ENCODE peak calls at places on chromosomes 4 and X, in four cellular contexts. One of them, this sample, is unnamed.
A peak's percentile ranks its signal among the peaks of the same experiment; 100 is the strongest.

GRCh38 chrX:132738951-132739350 is 219.5 kb downstream of the HS6ST2 start:
- DNase-seq in breast epithelium: no peak
- DNase-seq in K562: no peak
- DNase-seq in PC-3: no peak
- DNase-seq in this sample: no peak

GRCh38 chr4:140049024-140049923 is 104.7 kb downstream of the MAML3 start:
- DNase-seq in breast epithelium: peak; percentile 61
- DNase-seq in K562: no peak
- DNase-seq in PC-3: peak; percentile 62
- DNase-seq in this sample: no peak

GRCh38 chrX:107827852-107828251 is 2.2 kb downstream of the MID2 start:
- DNase-seq in breast epithelium: no peak
- DNase-seq in K562: no peak
- DNase-seq in PC-3: no peak
- DNase-seq in this sample: no peak

GRCh38 chrX:20231598-20231997 is 35.1 kb downstream of the RPS6KA3 start:
- DNase-seq in breast epithelium: no peak
- DNase-seq in K562: no peak
- DNase-seq in PC-3: no peak
- DNase-seq in this sample: no peak

GRCh38 chr4:131974730-131975129 is 1174.4 kb upstream of the PCDH10 start:
- DNase-seq in breast epithelium: no peak
- DNase-seq in K562: no peak
- DNase-seq in PC-3: no peak
- DNase-seq in this sample: no peak

GRCh38 chrX:117839544-117839943 is 277.1 kb downstream of the KLHL13 start:
- DNase-seq in breast epithelium: no peak
- DNase-seq in K562: peak; percentile 1
- DNase-seq in PC-3: peak; percentile 2
- DNase-seq in this sample: no peak

GRCh38 chrX:39427492-39428289 is 626.4 kb downstream of the MID1IP1 start:
- DNase-seq in breast epithelium: no peak
- DNase-seq in K562: no peak
- DNase-seq in PC-3: peak; percentile 15
- DNase-seq in this sample: no peak

GRCh38 chr4:148069086-148070010 is 337.5 kb downstream of the ARHGAP10 start:
- DNase-seq in breast epithelium: no peak
- DNase-seq in K562: no peak
- DNase-seq in PC-3: no peak
- DNase-seq in this sample: no peak

GRCh38 chr4:101192244-101192643 is 155.1 kb downstream of the PPP3CA start:
- DNase-seq in breast epithelium: no peak
- DNase-seq in K562: no peak
- DNase-seq in PC-3: no peak
- DNase-seq in this sample: no peak

GRCh38 chrX:118221257-118221656 is 104.6 kb upstream of the KLHL13 start:
- DNase-seq in breast epithelium: no peak
- DNase-seq in K562: no peak
- DNase-seq in PC-3: no peak
- DNase-seq in this sample: no peak

GRCh38 chrX:21698274-21698673 is 40.1 kb upstream of the KLHL34 start:
- DNase-seq in breast epithelium: no peak
- DNase-seq in K562: no peak
- DNase-seq in PC-3: no peak
- DNase-seq in this sample: no peak

GRCh38 chr4:137531121-137531520 is 1.2 kb downstream of the PCDH18 start:
- DNase-seq in breast epithelium: no peak
- DNase-seq in K562: no peak
- DNase-seq in PC-3: peak; percentile 45
- DNase-seq in this sample: no peak

GRCh38 chrX:46757052-46757451 is 1.9 kb downstream of the SLC9A7 start:
- DNase-seq in breast epithelium: no peak
- DNase-seq in K562: no peak
- DNase-seq in PC-3: peak; percentile 38
- DNase-seq in this sample: no peak

GRCh38 chr4:102620697-102621497 is 119.7 kb downstream of the NFKB1 start:
- DNase-seq in breast epithelium: peak; percentile 34
- DNase-seq in K562: peak; percentile 74
- DNase-seq in PC-3: peak; percentile 78
- DNase-seq in this sample: no peak

GRCh38 chr4:8277356-8278008 is 7.9 kb downstream of the HTRA3 start:
- DNase-seq in breast epithelium: no peak
- DNase-seq in K562: no peak
- DNase-seq in PC-3: no peak
- DNase-seq in this sample: peak; percentile 37

GRCh38 chr4:30821891-30822612 is 101.9 kb downstream of the PCDH7 start:
- DNase-seq in breast epithelium: no peak
- DNase-seq in K562: no peak
- DNase-seq in PC-3: peak; percentile 19
- DNase-seq in this sample: no peak

GRCh38 chrX:12330841-12331240 is 192.6 kb downstream of the FRMPD4 start:
- DNase-seq in breast epithelium: no peak
- DNase-seq in K562: no peak
- DNase-seq in PC-3: no peak
- DNase-seq in this sample: no peak

GRCh38 chr4:6336166-6336565 is 66.5 kb downstream of the WFS1 start:
- DNase-seq in breast epithelium: no peak
- DNase-seq in K562: no peak
- DNase-seq in PC-3: no peak
- DNase-seq in this sample: no peak

GRCh38 chr4:118155516-118155915 is 121.2 kb downstream of the NDST3 start:
- DNase-seq in breast epithelium: no peak
- DNase-seq in K562: no peak
- DNase-seq in PC-3: no peak
- DNase-seq in this sample: no peak

GRCh38 chr4:113328514-113328913 is 279.1 kb downstream of the ANK2 start:
- DNase-seq in breast epithelium: no peak
- DNase-seq in K562: peak; percentile 16
- DNase-seq in PC-3: peak; percentile 26
- DNase-seq in this sample: no peak

GRCh38 chrX:130081421-130082045 is 28.8 kb downstream of the ELF4 start:
- DNase-seq in breast epithelium: no peak
- DNase-seq in K562: no peak
- DNase-seq in PC-3: no peak
- DNase-seq in this sample: no peak
- H3K36me3 ChIP-seq in breast epithelium: no peaks in the 10 kb centered on the region
- H3K36me3 ChIP-seq in K562: peaks cover 67% of the 10 kb centered on the region
- H3K36me3 ChIP-seq in PC-3: peaks cover 3% of the 10 kb centered on the region
- H3K36me3 ChIP-seq in this sample: peaks cover 5% of the 10 kb centered on the region

GRCh38 chr4:2699534-2699933 is 56.6 kb downstream of the TNIP2 start:
- DNase-seq in breast epithelium: no peak
- DNase-seq in K562: no peak
- DNase-seq in PC-3: no peak
- DNase-seq in this sample: no peak
- H3K36me3 ChIP-seq in breast epithelium: no peaks in the 10 kb centered on the region
- H3K36me3 ChIP-seq in K562: peaks cover 93% of the 10 kb centered on the region
- H3K36me3 ChIP-seq in PC-3: peaks cover 5% of the 10 kb centered on the region
- H3K36me3 ChIP-seq in this sample: peaks cover 93% of the 10 kb centered on the region

GRCh38 chr4:150978738-150979575 is 36.1 kb downstream of the LRBA start:
- DNase-seq in breast epithelium: no peak
- DNase-seq in K562: no peak
- DNase-seq in PC-3: no peak
- DNase-seq in this sample: no peak

GRCh38 chr4:150988238-150988637 is 26.8 kb downstream of the LRBA start:
- DNase-seq in breast epithelium: no peak
- DNase-seq in K562: no peak
- DNase-seq in PC-3: no peak
- DNase-seq in this sample: no peak

GRCh38 chr4:150987204-150987603 is 27.9 kb downstream of the LRBA start:
- DNase-seq in breast epithelium: no peak
- DNase-seq in K562: no peak
- DNase-seq in PC-3: no peak
- DNase-seq in this sample: no peak

GRCh38 chr4:150986085-150986484 is 29.0 kb downstream of the LRBA start:
- DNase-seq in breast epithelium: no peak
- DNase-seq in K562: no peak
- DNase-seq in PC-3: no peak
- DNase-seq in this sample: no peak

GRCh38 chr4:150982557-150983233 is 32.4 kb downstream of the LRBA start:
- DNase-seq in breast epithelium: no peak
- DNase-seq in K562: no peak
- DNase-seq in PC-3: no peak
- DNase-seq in this sample: no peak
- H3K36me3 ChIP-seq in breast epithelium: no peaks in the 10 kb centered on the region
- H3K36me3 ChIP-seq in K562: peaks cover 3% of the 10 kb centered on the region
- H3K36me3 ChIP-seq in PC-3: no peaks in the 10 kb centered on the region
- H3K36me3 ChIP-seq in this sample: no peaks in the 10 kb centered on the region

GRCh38 chr4:3374667-3375066 is 67.1 kb upstream of the HGFAC start:
- DNase-seq in breast epithelium: no peak
- DNase-seq in K562: no peak
- DNase-seq in PC-3: no peak
- DNase-seq in this sample: no peak

GRCh38 chr4:3377557-3377956 is 64.2 kb upstream of the HGFAC start:
- DNase-seq in breast epithelium: no peak
- DNase-seq in K562: no peak
- DNase-seq in PC-3: no peak
- DNase-seq in this sample: no peak

GRCh38 chr4:3376266-3376665 is 65.5 kb upstream of the HGFAC start:
- DNase-seq in breast epithelium: no peak
- DNase-seq in K562: no peak
- DNase-seq in PC-3: no peak
- DNase-seq in this sample: no peak

GRCh38 chr4:3374011-3374645 is 67.6 kb upstream of the HGFAC start:
- DNase-seq in breast epithelium: no peak
- DNase-seq in K562: no peak
- DNase-seq in PC-3: no peak
- DNase-seq in this sample: no peak

GRCh38 chr4:3375688-3376087 is 66.1 kb upstream of the HGFAC start:
- DNase-seq in breast epithelium: no peak
- DNase-seq in K562: no peak
- DNase-seq in PC-3: peak; percentile 74
- DNase-seq in this sample: no peak
- H3K36me3 ChIP-seq in breast epithelium: no peaks in the 10 kb centered on the region
- H3K36me3 ChIP-seq in K562: no peaks in the 10 kb centered on the region
- H3K36me3 ChIP-seq in PC-3: no peaks in the 10 kb centered on the region
- H3K36me3 ChIP-seq in this sample: no peaks in the 10 kb centered on the region

DNA sequence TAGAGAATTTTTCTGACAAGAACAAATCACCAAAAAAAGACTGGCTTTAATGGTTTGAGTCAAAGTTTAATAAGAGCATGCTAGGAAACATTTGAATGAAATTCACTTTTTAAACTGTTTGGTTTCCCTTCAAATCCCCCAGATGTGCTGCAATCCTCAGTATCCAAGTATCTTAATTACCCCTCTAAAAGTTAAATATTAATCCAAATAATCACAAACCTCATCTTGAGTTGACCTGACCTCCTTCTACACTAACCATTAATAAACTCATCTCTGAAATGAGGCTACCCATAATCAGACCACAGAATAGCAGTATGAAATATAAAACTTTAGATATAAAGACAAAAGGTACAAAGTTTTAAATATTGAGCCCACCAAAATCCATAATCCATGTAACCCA is 10.1 kb downstream of the DHX15 start:
- DNase-seq in breast epithelium: no peak
- DNase-seq in K562: no peak
- DNase-seq in PC-3: no peak
- DNase-seq in this sample: no peak
- H3K36me3 ChIP-seq in breast epithelium: peaks cover 9% of the 10 kb centered on the region
- H3K36me3 ChIP-seq in K562: peaks cover 96% of the 10 kb centered on the region
- H3K36me3 ChIP-seq in PC-3: peaks cover 50% of the 10 kb centered on the region
- H3K36me3 ChIP-seq in this sample: peaks cover 98% of the 10 kb centered on the region

DNA sequence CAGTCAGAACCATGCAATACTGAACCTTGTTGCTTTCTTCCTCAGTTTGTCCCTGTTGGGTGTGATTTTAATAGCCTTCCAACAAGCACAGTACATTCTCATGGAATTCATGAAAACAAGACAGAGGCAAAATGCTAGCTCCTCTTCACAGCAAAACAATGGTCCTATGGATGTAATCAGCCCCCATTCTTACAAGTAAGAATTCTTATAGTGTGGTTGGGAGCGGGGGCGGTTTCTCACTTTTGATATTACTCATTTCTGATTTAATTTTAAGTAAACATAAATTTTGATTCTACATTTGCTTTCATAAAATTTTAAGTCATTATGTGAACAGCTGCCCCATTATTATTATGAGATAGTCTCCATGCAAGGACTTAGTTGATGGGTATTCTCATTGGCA is 80.8 kb upstream of the TLR2 start:
- DNase-seq in breast epithelium: no peak
- DNase-seq in K562: no peak
- DNase-seq in PC-3: no peak
- DNase-seq in this sample: no peak
- H3K36me3 ChIP-seq in breast epithelium: no peaks in the 10 kb centered on the region
- H3K36me3 ChIP-seq in K562: peaks cover 74% of the 10 kb centered on the region
- H3K36me3 ChIP-seq in PC-3: peaks cover 5% of the 10 kb centered on the region
- H3K36me3 ChIP-seq in this sample: peaks cover 39% of the 10 kb centered on the region

GRCh38 chrX:134210465-134210864 is 26.5 kb upstream of the CCDC160 start:
- DNase-seq in breast epithelium: no peak
- DNase-seq in K562: no peak
- DNase-seq in PC-3: no peak
- DNase-seq in this sample: no peak
- H3K36me3 ChIP-seq in breast epithelium: no peaks in the 10 kb centered on the region
- H3K36me3 ChIP-seq in K562: no peaks in the 10 kb centered on the region
- H3K36me3 ChIP-seq in PC-3: no peaks in the 10 kb centered on the region
- H3K36me3 ChIP-seq in this sample: no peaks in the 10 kb centered on the region

GRCh38 chr4:88060431-88060830 is 53.0 kb downstream of the PKD2 start:
- DNase-seq in breast epithelium: no peak
- DNase-seq in K562: no peak
- DNase-seq in PC-3: no peak
- DNase-seq in this sample: no peak
- H3K36me3 ChIP-seq in breast epithelium: peaks cover 4% of the 10 kb centered on the region
- H3K36me3 ChIP-seq in K562: no peaks in the 10 kb centered on the region
- H3K36me3 ChIP-seq in PC-3: peaks cover 6% of the 10 kb centered on the region
- H3K36me3 ChIP-seq in this sample: peaks cover 50% of the 10 kb centered on the region

DNA sequence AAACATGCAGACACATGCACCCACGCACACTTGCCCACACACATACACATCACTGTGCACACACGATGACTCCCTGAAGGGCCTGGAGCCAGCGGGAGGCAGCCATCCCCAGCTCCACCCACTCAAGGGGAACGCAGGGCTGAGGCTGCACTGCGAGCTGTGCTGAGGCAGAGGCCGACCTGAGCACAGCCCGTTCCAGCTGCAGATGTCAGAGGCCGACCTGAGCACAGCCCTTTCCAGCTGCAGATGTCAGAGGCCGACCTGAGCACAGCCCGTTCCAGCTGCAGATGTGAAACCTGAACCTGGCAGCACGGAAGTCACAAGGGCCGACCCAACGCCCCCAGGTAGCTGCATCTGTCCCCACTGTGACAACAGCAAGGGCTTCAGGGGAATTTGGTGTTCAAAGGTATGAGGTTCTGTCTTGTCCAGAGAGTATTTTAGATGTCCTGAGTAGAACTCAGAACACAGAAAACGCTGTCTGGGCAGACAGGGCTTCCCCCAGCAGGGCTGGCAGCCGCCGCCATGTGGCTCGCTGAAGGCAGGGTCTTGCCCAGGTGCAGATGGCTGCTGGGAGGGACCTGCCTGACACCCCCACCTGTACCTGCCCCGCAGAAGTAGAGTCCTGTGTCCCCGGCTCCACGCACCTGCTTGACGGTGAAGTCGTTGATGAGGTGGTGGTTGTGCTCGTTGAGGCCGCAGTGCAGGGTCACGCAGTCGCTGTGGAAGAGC is 33.4 kb downstream of the CTBP1 start:
- DNase-seq in breast epithelium: no peak
- DNase-seq in K562: no peak
- DNase-seq in PC-3: no peak
- DNase-seq in this sample: no peak
- H3K36me3 ChIP-seq in breast epithelium: no peaks in the 10 kb centered on the region
- H3K36me3 ChIP-seq in K562: peaks cover 74% of the 10 kb centered on the region
- H3K36me3 ChIP-seq in PC-3: no peaks in the 10 kb centered on the region
- H3K36me3 ChIP-seq in this sample: peaks cover 83% of the 10 kb centered on the region

This sample was measured in RWPE2.